ENCODE peak calls at places on chromosomes 5 and 9, in nine cellular contexts. V is left ventricle myocardium inferior; D is CD8-positive, alpha-beta T cell; X is transverse colon; W is upper lobe of right lung; E is HFF-Myc; T is uterus; Z is fibroblast of pulmonary artery; C is IMR-90. R is an unnamed sample.

GRCh38 chr9:134052491-134052890 is 15.3 kb downstream of the BRD3 start:
- DNase-seq in D (no peak), T (no peak), E (no peak), V (peak; percentile 6), X (no peak), Z (no peak), C (no peak), W (no peak), R (no peak)

GRCh38 chr9:37840560-37841194 is 40.1 kb downstream of the DCAF10 start:
- DNase-seq in C (peak; percentile 88), X (no peak), T (no peak), D (no peak), E (peak; percentile 22), V (no peak), Z (peak; percentile 82), W (no peak), R (peak; percentile 26)

GRCh38 chr5:4212981-4213819 is 617.6 kb downstream of the IRX1 start:
- DNase-seq in W (no peak), V (no peak), X (no peak), Z (no peak), C (no peak), E (no peak), D (no peak), T (no peak), R (no peak)

GRCh38 chr5:81066102-81066501 is 105.9 kb downstream of the RASGRF2 start:
- DNase-seq in C (no peak), X (no peak), D (no peak), T (no peak), E (no peak), W (no peak), V (no peak), Z (no peak), R (no peak)

GRCh38 chr5:32499261-32499660 is 54.7 kb upstream of the ZFR start:
- DNase-seq in Z (no peak), C (no peak), E (no peak), D (no peak), V (no peak), T (no peak), X (no peak), W (no peak), R (no peak)

GRCh38 chr9:4430492-4431261 is 59.6 kb upstream of the SLC1A1 start:
- DNase-seq in V (no peak), X (no peak), E (no peak), C (no peak), W (no peak), D (no peak), T (no peak), Z (peak; percentile 38), R (no peak)

GRCh38 chr5:136021016-136021405 is 7.8 kb upstream of the TGFBI start:
- DNase-seq in D (no peak), Z (no peak), T (no peak), X (no peak), C (peak; percentile 78), E (no peak), V (no peak), W (no peak), R (no peak)

GRCh38 chr5:100852988-100853449 is 50.1 kb downstream of the ST8SIA4 start:
- DNase-seq in Z (no peak), V (no peak), E (no peak), X (no peak), T (no peak), C (no peak), D (no peak), W (no peak), R (no peak)

GRCh38 chr5:52989781-52990530 is 804 bp downstream of the ITGA2 start:
- DNase-seq in D (peak; percentile 2), V (peak; percentile 22), Z (peak; percentile 56), W (peak; percentile 71), X (peak; percentile 56), C (peak; percentile 60), T (peak; percentile 26), E (no peak), R (no peak)

GRCh38 chr5:73606206-73606753 is 19.7 kb upstream of the ARHGEF28 start:
- DNase-seq in W (no peak), D (no peak), T (no peak), C (no peak), V (no peak), E (no peak), Z (no peak), X (no peak), R (no peak)
- TF ChIP-seq CTCF in W (no peak), D (no peak), T (no peak), C (no peak), V (no peak), E (no peak), Z (no peak), X (no peak), R (no peak)

DNA sequence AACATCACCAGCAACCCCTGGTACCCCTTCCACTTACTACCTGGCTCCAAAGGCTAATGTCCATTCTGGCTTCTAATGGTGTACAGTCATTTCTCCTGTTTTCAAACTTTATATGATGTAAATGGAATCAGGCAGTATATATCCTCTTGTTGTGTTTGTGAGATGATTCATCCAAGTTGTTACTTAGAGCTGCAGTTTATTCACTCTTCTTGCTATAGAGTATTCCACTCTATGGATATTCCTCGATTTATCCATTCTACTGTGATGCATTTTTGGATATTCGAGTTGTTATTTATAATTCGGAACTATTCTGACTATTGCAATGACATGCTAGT is 32.4 kb downstream of the IRF1 start:
- DNase-seq in T (no peak), V (no peak), W (no peak), D (no peak), C (peak; percentile 68), Z (no peak), X (peak; percentile 3), E (no peak), R (no peak)
- H3K4me3 ChIP-seq in T (no peak overlapping the region), V (no peak overlapping the region), W (no peak overlapping the region), D (no peak overlapping the region), C (no peak overlapping the region), Z (no peak overlapping the region), X (no peak overlapping the region), E (no peak overlapping the region), R (no peak overlapping the region)

GRCh38 chr5:14794600-14795230 is 76.9 kb downstream of the ANKH start:
- DNase-seq in W (no peak), X (no peak), C (no peak), V (no peak), Z (no peak), T (no peak), E (no peak), D (no peak), R (no peak)

GRCh38 chr5:14790931-14791330 is 80.6 kb downstream of the ANKH start:
- DNase-seq in W (no peak), X (no peak), Z (no peak), T (no peak), C (no peak), E (no peak), D (no peak), V (no peak), R (no peak)

GRCh38 chr5:14790220-14790619 is 81.4 kb downstream of the ANKH start:
- DNase-seq in V (no peak), W (no peak), C (peak; percentile 18), X (no peak), E (no peak), D (no peak), Z (peak; percentile 48), T (no peak), R (peak; percentile 16)

GRCh38 chr5:14787801-14788579 is 83.6 kb downstream of the ANKH start:
- DNase-seq in Z (no peak), C (no peak), D (no peak), X (no peak), T (no peak), E (no peak), W (no peak), V (no peak), R (no peak)

GRCh38 chr5:14793851-14794250 is 77.7 kb downstream of the ANKH start:
- DNase-seq in X (no peak), V (no peak), Z (no peak), C (no peak), T (no peak), E (no peak), W (no peak), D (no peak), R (no peak)
- TF ChIP-seq CTCF in X (no peak), V (no peak), Z (no peak), C (no peak), T (no peak), E (no peak), W (no peak), D (no peak), R (no peak)

GRCh38 chr9:112174223-112174964 is 703 bp downstream of the SUSD1 start:
- DNase-seq in D (peak; percentile 63), Z (no peak), X (peak; percentile 87), E (peak; percentile 21), T (no peak), W (peak; percentile 90), V (peak; percentile 74), C (peak; percentile 16), R (no peak)

GRCh38 chr9:112170968-112171367 is 4.1 kb downstream of the SUSD1 start:
- DNase-seq in X (no peak), T (no peak), W (no peak), E (no peak), V (no peak), D (no peak), C (no peak), Z (no peak), R (no peak)

GRCh38 chr9:112175796-112176315 is 759 bp upstream of the SUSD1 start:
- DNase-seq in W (no peak), C (no peak), E (no peak), X (no peak), V (no peak), Z (no peak), D (no peak), T (no peak), R (no peak)

GRCh38 chr9:112174965-112175795 is at the start of gene SUSD1:
- DNase-seq in V (peak; percentile 58), Z (no peak), X (peak; percentile 51), D (no peak), W (peak; percentile 76), C (no peak), E (no peak), T (no peak), R (no peak)

GRCh38 chr9:112173489-112174222 is 1.4 kb downstream of the SUSD1 start:
- DNase-seq in Z (no peak), W (no peak), V (no peak), D (no peak), X (peak; percentile 42), T (no peak), E (no peak), C (no peak), R (no peak)
- H3K4me3 ChIP-seq in Z (no peak overlapping the region), W (no peak overlapping the region), V (peak overlapping the region; percentile 72), D (peak overlapping the region; percentile 73), X (no peak overlapping the region), T (no peak overlapping the region), E (no peak overlapping the region), C (no peak overlapping the region), R (no peak overlapping the region)

GRCh38 chr9:127968046-127968445 is 12.7 kb downstream of the EEIG1 start:
- DNase-seq in D (no peak), E (no peak), C (peak; percentile 77), V (peak; percentile 13), W (no peak), X (peak; percentile 84), Z (no peak), T (peak; percentile 57), R (no peak)
- TF ChIP-seq CTCF in D (no peak), E (no peak), C (peak; percentile 6), V (no peak), W (no peak), X (no peak), Z (no peak), T (no peak), R (no peak)